ENCODE peak calls at places on chromosomes 13 and 19, in five cellular contexts. W, T, B, U and E are unnamed samples.

GRCh38 chr13:97136418-97136817 is 85.7 kb upstream of the MBNL2 start:
- DNase-seq in W (no peak), T (no peak), B (no peak), U (no peak), E (no peak)

GRCh38 chr19:45772912-45773311 is 3.9 kb upstream of the SIX5 start:
- DNase-seq in W (no peak), T (no peak), B (no peak), U (no peak), E (no peak)

GRCh38 chr13:64767054-64767453 is 2463.1 kb downstream of the PCDH9 start:
- DNase-seq in W (no peak), T (no peak), B (no peak), U (no peak), E (no peak)

GRCh38 chr19:10061717-10062310 is 24.3 kb upstream of the SHFL start:
- DNase-seq in W (peak; percentile 39), T (no peak), B (no peak), U (no peak), E (peak; percentile 36)

GRCh38 chr19:30799854-30800755 is 427.9 kb downstream of the ZNF536 start:
- DNase-seq in W (peak; percentile 59), T (no peak), B (no peak), U (no peak), E (no peak)

GRCh38 chr13:74570834-74571233 is 436.6 kb upstream of the KLF12 start:
- DNase-seq in W (peak; percentile 17), T (no peak), B (no peak), U (no peak), E (peak; percentile 19)

GRCh38 chr13:111061338-111062045 is 53.6 kb upstream of the ARHGEF7 start:
- DNase-seq in W (no peak), T (no peak), B (no peak), U (no peak), E (no peak)

GRCh38 chr19:7460562-7460966 is 28.3 kb downstream of the PEX11G start:
- DNase-seq in W (no peak), T (no peak), B (no peak), U (no peak), E (peak; percentile 85)

GRCh38 chr13:102693781-102694180 is 1.1 kb downstream of the METTL21C start:
- DNase-seq in W (peak; percentile 44), T (no peak), B (no peak), U (no peak), E (peak; percentile 54)